ENCODE peak calls at places on chromosomes 11 and 22, in four cellular contexts. One of them, this sample, is unnamed.

GRCh38 chr11:114166897-114167323 is 107.4 kb downstream of the ZBTB16 start:
- DNase-seq in fibroblast of lung: peak; percentile 84
- DNase-seq in GM23248: peak; percentile 88
- DNase-seq in PC-9: peak; percentile 70
- DNase-seq in this sample: peak; percentile 45

GRCh38 chr11:33941637-33942160 is 49.8 kb upstream of the LMO2 start:
- DNase-seq in GM23248: peak; percentile 57
- DNase-seq in fibroblast of lung: peak; percentile 71
- DNase-seq in PC-9: no peak
- DNase-seq in this sample: no peak

GRCh38 chr22:38316340-38317236 is 645 bp downstream of the CSNK1E start:
- DNase-seq in GM23248: peak; percentile 84
- DNase-seq in fibroblast of lung: peak; percentile 60
- DNase-seq in PC-9: no peak
- DNase-seq in this sample: peak; percentile 81

GRCh38 chr11:104700609-104701008 is 197.7 kb downstream of the CASP12 start:
- DNase-seq in GM23248: peak; percentile 56
- DNase-seq in PC-9: peak; percentile 36
- DNase-seq in fibroblast of lung: peak; percentile 97
- DNase-seq in this sample: peak; percentile 8

GRCh38 chr11:30018443-30018842 is 1.6 kb upstream of the KCNA4 start:
- DNase-seq in PC-9: no peak
- DNase-seq in fibroblast of lung: no peak
- DNase-seq in GM23248: no peak
- DNase-seq in this sample: no peak

GRCh38 chr11:103222801-103223200 is 113.6 kb downstream of the DYNC2H1 start:
- DNase-seq in PC-9: no peak
- DNase-seq in GM23248: no peak
- DNase-seq in fibroblast of lung: peak; percentile 57
- DNase-seq in this sample: no peak

GRCh38 chr11:114060402-114061052 is 1.0 kb downstream of the ZBTB16 start:
- DNase-seq in fibroblast of lung: peak; percentile 21
- DNase-seq in GM23248: peak; percentile 57
- DNase-seq in PC-9: no peak
- DNase-seq in this sample: peak; percentile 66

GRCh38 chr11:95575517-95575916 is 214.1 kb downstream of the FAM76B start:
- DNase-seq in GM23248: no peak
- DNase-seq in fibroblast of lung: peak; percentile 32
- DNase-seq in PC-9: peak; percentile 23
- DNase-seq in this sample: no peak

DNA sequence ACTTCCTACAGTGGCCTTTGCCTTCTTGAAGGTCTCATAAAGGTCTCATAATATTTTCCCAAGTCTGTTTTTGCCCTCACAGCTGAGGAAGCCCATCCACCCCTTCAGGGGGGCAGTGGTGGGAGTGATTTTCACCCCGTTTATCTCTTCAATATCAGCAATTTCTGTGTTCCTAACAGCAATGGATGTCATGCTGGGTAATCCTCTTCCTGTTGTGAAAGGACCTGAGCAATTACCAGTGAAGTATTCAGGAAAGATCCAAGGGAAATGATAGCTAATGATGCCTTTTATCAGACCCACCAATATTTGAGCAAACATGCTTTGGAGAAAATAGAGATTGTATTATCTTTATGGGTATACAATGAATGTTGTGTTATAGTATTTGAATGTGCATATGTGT is 226.9 kb downstream of the INSC start:
- DNase-seq in PC-9: no peak
- DNase-seq in fibroblast of lung: no peak
- DNase-seq in GM23248: no peak
- DNase-seq in this sample: no peak
- H2AFZ ChIP-seq in PC-9: no peak overlapping the region
- H2AFZ ChIP-seq in fibroblast of lung: no peak overlapping the region
- H2AFZ ChIP-seq in GM23248: no peak overlapping the region
- H2AFZ ChIP-seq in this sample: no peak overlapping the region

DNA sequence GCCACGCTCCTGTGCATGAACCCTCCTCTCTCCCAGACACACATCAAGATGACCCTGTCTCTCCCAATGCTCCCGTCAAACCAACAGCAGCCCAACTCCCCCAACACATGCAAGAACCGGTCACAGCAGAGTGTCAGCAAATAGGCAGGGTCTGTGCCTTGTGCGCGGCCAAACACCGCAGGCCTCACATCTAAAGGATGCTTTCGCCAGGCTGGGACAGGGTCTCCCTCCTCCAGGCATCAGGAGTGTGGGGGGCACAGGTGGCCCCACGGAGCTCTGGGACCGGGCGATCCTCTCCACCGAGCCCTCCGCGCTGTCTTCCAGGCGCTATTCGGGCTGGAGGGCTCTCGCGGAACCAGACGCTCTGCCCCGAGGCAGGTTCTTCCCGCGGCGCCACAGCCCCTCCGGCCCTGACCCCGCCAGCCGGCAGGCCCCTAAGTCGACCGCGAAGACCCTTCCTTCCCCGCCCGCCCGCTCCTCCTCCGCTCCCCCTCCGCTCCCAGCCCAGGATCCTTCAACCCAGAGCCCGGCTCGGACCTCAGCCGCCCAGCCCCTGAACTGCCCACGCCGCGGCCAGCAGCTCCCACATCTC is 437 bp downstream of the SERGEF start:
- DNase-seq in fibroblast of lung: peak; percentile 24
- DNase-seq in PC-9: no peak
- DNase-seq in GM23248: no peak
- DNase-seq in this sample: peak; percentile 30
- H3K4me3 ChIP-seq in fibroblast of lung: peak overlapping the region; percentile 94
- H3K4me3 ChIP-seq in PC-9: peak overlapping the region; percentile 69
- H3K4me3 ChIP-seq in GM23248: peak overlapping the region; percentile 92
- H3K4me3 ChIP-seq in this sample: peak overlapping the region; percentile 81

GRCh38 chr11:3204141-3205015 is 14.2 kb downstream of the MRGPRG start:
- DNase-seq in fibroblast of lung: no peak
- DNase-seq in GM23248: no peak
- DNase-seq in PC-9: no peak
- DNase-seq in this sample: no peak

GRCh38 chr11:3202759-3203158 is 15.9 kb downstream of the MRGPRG start:
- DNase-seq in GM23248: no peak
- DNase-seq in fibroblast of lung: no peak
- DNase-seq in PC-9: no peak
- DNase-seq in this sample: no peak

GRCh38 chr11:3201677-3202181 is 16.9 kb downstream of the MRGPRG start:
- DNase-seq in PC-9: no peak
- DNase-seq in fibroblast of lung: no peak
- DNase-seq in GM23248: no peak
- DNase-seq in this sample: no peak

GRCh38 chr11:3202305-3202704 is 16.3 kb downstream of the MRGPRG start:
- DNase-seq in fibroblast of lung: no peak
- DNase-seq in GM23248: no peak
- DNase-seq in PC-9: no peak
- DNase-seq in this sample: no peak

DNA sequence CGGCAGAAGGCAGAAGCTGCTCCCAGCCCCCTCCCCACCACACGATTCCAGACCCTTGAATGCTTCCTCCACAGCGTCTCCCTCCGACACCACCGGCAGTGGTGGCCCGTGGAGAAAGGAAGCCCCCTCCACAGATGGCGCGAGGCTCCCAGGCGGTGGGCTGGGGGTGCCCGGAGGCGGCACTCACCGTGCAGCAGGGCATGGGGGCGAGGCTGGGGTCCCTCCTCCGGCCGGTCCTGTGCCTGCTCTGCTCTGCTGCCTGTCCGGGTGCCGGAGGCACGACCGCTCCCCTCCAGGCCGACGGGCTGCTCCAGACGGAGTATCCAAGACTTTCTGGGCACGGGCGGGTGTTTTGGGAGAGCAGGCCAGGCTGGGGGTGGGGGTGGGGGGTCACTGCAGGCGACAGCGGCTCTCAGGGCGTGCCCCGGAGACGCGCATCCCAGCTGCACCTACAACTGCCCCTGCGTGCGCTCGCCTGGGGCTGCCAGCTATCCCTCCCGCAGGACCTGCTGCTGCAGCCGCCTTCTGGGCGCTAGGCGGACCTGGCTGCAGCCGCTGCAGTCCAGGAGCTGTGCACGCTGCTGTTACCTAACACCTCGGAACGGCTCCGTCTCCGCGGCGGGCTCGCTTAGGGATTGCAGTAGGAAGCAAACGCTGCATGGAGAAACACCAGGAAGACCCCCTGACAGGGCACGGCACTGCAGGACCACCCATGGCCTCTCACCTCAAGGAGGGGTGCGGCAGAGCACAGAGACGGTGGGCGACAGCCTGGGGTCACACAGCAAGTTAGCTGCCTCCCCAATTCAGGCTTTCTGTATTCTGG is 15.2 kb downstream of the MRGPRG start:
- DNase-seq in fibroblast of lung: peak; percentile 19
- DNase-seq in PC-9: no peak
- DNase-seq in GM23248: peak; percentile 43
- DNase-seq in this sample: peak; percentile 59
- H2AFZ ChIP-seq in fibroblast of lung: no peak overlapping the region
- H2AFZ ChIP-seq in PC-9: no peak overlapping the region
- H2AFZ ChIP-seq in GM23248: no peak overlapping the region
- H2AFZ ChIP-seq in this sample: no peak overlapping the region

DNA sequence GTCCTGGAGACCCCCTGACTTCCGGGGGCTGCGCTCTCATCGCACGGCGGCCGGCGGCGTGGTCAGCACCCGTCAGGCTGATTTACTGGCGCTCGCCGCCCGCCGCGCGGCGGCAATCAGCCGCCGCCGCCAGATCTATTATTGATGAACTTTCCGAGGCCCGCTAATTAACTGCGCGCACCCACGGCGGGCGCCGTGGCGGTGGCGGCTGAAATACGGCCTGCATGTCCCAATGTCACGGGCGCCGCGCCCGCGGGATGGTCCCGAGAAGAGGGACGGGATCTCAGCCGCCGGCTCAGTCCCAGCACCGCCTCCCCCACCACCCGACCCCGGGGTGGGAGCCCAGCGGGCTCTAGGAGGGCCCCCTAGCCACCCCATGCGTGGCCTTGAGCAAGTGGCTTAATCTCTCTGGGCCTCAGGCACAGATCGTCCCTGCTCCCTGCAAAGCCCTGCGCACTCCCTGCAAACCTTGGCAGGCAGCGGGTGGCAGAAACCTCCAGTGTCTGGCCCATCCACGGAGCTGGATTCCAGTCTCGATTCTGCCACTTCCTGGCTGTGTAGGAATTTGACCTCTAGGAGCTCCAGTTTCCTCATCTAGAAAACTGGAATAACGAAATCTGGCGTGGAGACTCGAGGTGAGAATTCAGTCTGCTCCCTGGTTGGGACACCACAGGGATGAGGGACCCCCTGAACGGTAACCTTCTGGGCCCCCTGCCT is 187.1 kb downstream of the MN1 start:
- DNase-seq in fibroblast of lung: no peak
- DNase-seq in GM23248: peak; percentile 22
- DNase-seq in PC-9: no peak
- DNase-seq in this sample: no peak
- H3K4me3 ChIP-seq in fibroblast of lung: no peak overlapping the region
- H3K4me3 ChIP-seq in GM23248: peak overlapping the region; percentile 49
- H3K4me3 ChIP-seq in PC-9: no peak overlapping the region
- H3K4me3 ChIP-seq in this sample: no peak overlapping the region

This sample was measured in hepatocyte.